ENCODE peak calls at places on chromosomes 3 and 15, in seven cellular contexts. F is CD8-positive, alpha-beta T cell; Q is GM19239; G is stimulated activated CD8-positive, alpha-beta memory T cell treated with anti-CD3 and anti-CD28 coated beads, Interleukin-12 subunit alpha, Interleukin-12 subunit beta, amount 100 ng/mL, for 1 hour; Y is fibroblast of pulmonary artery; X is activated T-cell treated with anti-CD3 and anti-CD28 coated beads, Interleukin-2, amount 50 U/mL, for 24 hours; V is activated CD4-positive, alpha-beta T cell treated with anti-CD3 and anti-CD28 coated beads for 4 hours. N is an unnamed sample.

GRCh38 chr3:131361464-131362421 is 19.8 kb upstream of the NUDT16 start:
- DNase-seq in F (no peak), Q (peak), G (no peak), Y (peak), X (no peak), V (no peak), N (no peak)

GRCh38 chr3:52291508-52292181 is 4.0 kb downstream of the GLYCTK start:
- DNase-seq in F (no peak), Q (no peak), G (peak), Y (no peak), X (peak), V (peak), N (peak)

GRCh38 chr3:78736863-78737262 is 1030.9 kb downstream of the ROBO1 start:
- DNase-seq in F (no peak), Q (no peak), G (no peak), Y (no peak), X (no peak), V (no peak), N (no peak)

GRCh38 chr3:58564456-58565160 is 12.6 kb downstream of the FAM107A start:
- DNase-seq in F (no peak), Q (no peak), G (no peak), Y (peak), X (no peak), V (no peak), N (no peak)

GRCh38 chr3:120559228-120560061 is 36.7 kb upstream of the NDUFB4 start:
- DNase-seq in F (no peak), Q (no peak), G (no peak), Y (peak), X (no peak), V (no peak), N (no peak)

GRCh38 chr15:42919794-42920280 is 741 bp downstream of the TTBK2 start:
- DNase-seq in F (no peak), Q (no peak), G (no peak), Y (peak), X (no peak), V (peak), N (no peak)

GRCh38 chr3:155656466-155656865 is 88.4 kb downstream of the PLCH1 start:
- DNase-seq in F (no peak), Q (no peak), G (no peak), Y (no peak), X (no peak), V (no peak), N (no peak)

GRCh38 chr3:107662109-107662477 is 139.3 kb downstream of the BBX start:
- DNase-seq in F (no peak), Q (no peak), G (no peak), Y (peak), X (no peak), V (no peak), N (no peak)

GRCh38 chr3:65951836-65952505 is 86.7 kb downstream of the MAGI1 start:
- DNase-seq in F (no peak), Q (no peak), G (no peak), Y (no peak), X (no peak), V (no peak), N (no peak)

GRCh38 chr3:64533565-64534317 is 154.1 kb downstream of the ADAMTS9 start:
- DNase-seq in F (no peak), Q (peak), G (peak), Y (peak), X (peak), V (no peak), N (no peak)

GRCh38 chr3:123505820-123506219 is 56.9 kb upstream of the ADCY5 start:
- DNase-seq in F (no peak), Q (no peak), G (no peak), Y (no peak), X (no peak), V (no peak), N (no peak)

GRCh38 chr3:178795349-178795748 is 259.1 kb downstream of the KCNMB2 start:
- DNase-seq in F (no peak), Q (no peak), G (no peak), Y (no peak), X (no peak), V (no peak), N (no peak)

GRCh38 chr3:189766416-189766815 is 135.2 kb downstream of the TP63 start:
- DNase-seq in F (no peak), Q (no peak), G (no peak), Y (no peak), X (no peak), V (no peak), N (no peak)

GRCh38 chr3:55939287-55939686 is 452.2 kb upstream of the WNT5A start:
- DNase-seq in F (no peak), Q (no peak), G (no peak), Y (no peak), X (no peak), V (no peak), N (no peak)

GRCh38 chr3:173770011-173770410 is 372.5 kb downstream of the NLGN1 start:
- DNase-seq in F (no peak), Q (no peak), G (no peak), Y (no peak), X (no peak), V (no peak), N (no peak)

GRCh38 chr3:128429751-128430150 is 36.9 kb downstream of the DNAJB8 start:
- DNase-seq in F (no peak), Q (no peak), G (no peak), Y (no peak), X (no peak), V (no peak), N (no peak)

GRCh38 chr15:62558640-62559039 is 393.6 kb upstream of the C2CD4B start:
- DNase-seq in F (no peak), Q (no peak), G (no peak), Y (no peak), X (no peak), V (no peak), N (no peak)

GRCh38 chr3:45092132-45093031 is 53.8 kb downstream of the CDCP1 start:
- DNase-seq in F (no peak), Q (no peak), G (no peak), Y (peak), X (no peak), V (no peak), N (no peak)

GRCh38 chr15:34737379-34737928 is 17.3 kb downstream of the GJD2 start:
- DNase-seq in F (no peak), Q (no peak), G (no peak), Y (no peak), X (no peak), V (no peak), N (no peak)

GRCh38 chr3:99537416-99537815 is 101.0 kb upstream of the COL8A1 start:
- DNase-seq in F (no peak), Q (no peak), G (no peak), Y (no peak), X (no peak), V (no peak), N (no peak)

GRCh38 chr3:173993299-173993698 is 595.8 kb downstream of the NLGN1 start:
- DNase-seq in F (no peak), Q (no peak), G (no peak), Y (peak), X (no peak), V (no peak), N (no peak)

GRCh38 chr15:76338555-76339301 is 2.2 kb downstream of the ISL2 start:
- DNase-seq in F (no peak), Q (peak), G (no peak), Y (no peak), X (peak), V (no peak), N (no peak)